ENCODE peak calls at places on chromosomes 7 and 10, in four cellular contexts. E, J, O and U are unnamed samples.

GRCh38 chr7:47332681-47333080 is 249.2 kb downstream of the TNS3 start:
- DNase-seq in E (no peak), J (no peak), O (no peak), U (no peak)

GRCh38 chr7:45691155-45691656 is 117.0 kb downstream of the ADCY1 start:
- DNase-seq in J (peak; percentile 99), E (no peak), O (no peak), U (no peak)

GRCh38 chr7:101626758-101627157 is 2.3 kb downstream of the MYL10 start:
- DNase-seq in J (no peak), E (no peak), O (no peak), U (no peak)

GRCh38 chr10:118547282-118547681 is 48.2 kb downstream of the PRLHR start:
- DNase-seq in E (no peak), J (no peak), O (no peak), U (no peak)

GRCh38 chr7:75968561-75969001 is 25.8 kb downstream of the TMEM120A start:
- DNase-seq in J (no peak), O (no peak), E (no peak), U (no peak)

GRCh38 chr10:68106656-68107055 is 2.6 kb upstream of the MYPN start:
- DNase-seq in J (no peak), E (no peak), O (no peak), U (no peak)

GRCh38 chr7:112877671-112878460 is 87.7 kb upstream of the TMEM168 start:
- DNase-seq in J (no peak), E (no peak), O (no peak), U (no peak)

GRCh38 chr7:102236592-102237287 is 49.9 kb upstream of the SH2B2 start:
- DNase-seq in J (peak; percentile 46), E (peak; percentile 85), O (no peak), U (peak; percentile 82)

GRCh38 chr7:1286946-1287628 is 54.4 kb downstream of the UNCX start:
- DNase-seq in O (no peak), J (no peak), E (no peak), U (no peak)

GRCh38 chr7:19215421-19215820 is 70.2 kb upstream of the FERD3L start:
- DNase-seq in J (no peak), O (no peak), E (no peak), U (no peak)

GRCh38 chr10:84525120-84525806 is 196.9 kb downstream of the CCSER2 start:
- DNase-seq in E (peak; percentile 39), J (peak; percentile 60), O (no peak), U (no peak)

GRCh38 chr7:19565602-19566001 is 143.2 kb downstream of the POLR1F start:
- DNase-seq in J (no peak), E (no peak), O (no peak), U (no peak)

GRCh38 chr10:118840071-118840775 is 85.5 kb upstream of the CACUL1 start:
- DNase-seq in E (peak; percentile 14), O (no peak), J (no peak), U (no peak)

GRCh38 chr7:103996639-103997038 is 7.2 kb upstream of the RELN start:
- DNase-seq in O (no peak), J (no peak), E (no peak), U (no peak)

GRCh38 chr7:155084021-155084420 is 13.9 kb downstream of the HTR5A start:
- DNase-seq in E (no peak), O (no peak), J (no peak), U (no peak)

GRCh38 chr7:78620931-78621330 is 822.4 kb downstream of the PHTF2 start:
- DNase-seq in J (peak; percentile 2), E (no peak), O (no peak), U (no peak)

GRCh38 chr10:56178210-56178609 is 182.8 kb downstream of the ZWINT start:
- DNase-seq in O (no peak), J (no peak), E (no peak), U (peak; percentile 9)

GRCh38 chr7:86645676-86646276 is 2.1 kb downstream of the GRM3 start:
- DNase-seq in J (no peak), E (no peak), O (no peak), U (no peak)

GRCh38 chr10:60423920-60424319 is 34.2 kb upstream of the ANK3 start:
- DNase-seq in E (no peak), O (no peak), J (no peak), U (no peak)

GRCh38 chr7:128155100-128155763 is 85.8 kb upstream of the LEP start:
- DNase-seq in O (no peak), E (peak; percentile 42), J (no peak), U (no peak)

DNA sequence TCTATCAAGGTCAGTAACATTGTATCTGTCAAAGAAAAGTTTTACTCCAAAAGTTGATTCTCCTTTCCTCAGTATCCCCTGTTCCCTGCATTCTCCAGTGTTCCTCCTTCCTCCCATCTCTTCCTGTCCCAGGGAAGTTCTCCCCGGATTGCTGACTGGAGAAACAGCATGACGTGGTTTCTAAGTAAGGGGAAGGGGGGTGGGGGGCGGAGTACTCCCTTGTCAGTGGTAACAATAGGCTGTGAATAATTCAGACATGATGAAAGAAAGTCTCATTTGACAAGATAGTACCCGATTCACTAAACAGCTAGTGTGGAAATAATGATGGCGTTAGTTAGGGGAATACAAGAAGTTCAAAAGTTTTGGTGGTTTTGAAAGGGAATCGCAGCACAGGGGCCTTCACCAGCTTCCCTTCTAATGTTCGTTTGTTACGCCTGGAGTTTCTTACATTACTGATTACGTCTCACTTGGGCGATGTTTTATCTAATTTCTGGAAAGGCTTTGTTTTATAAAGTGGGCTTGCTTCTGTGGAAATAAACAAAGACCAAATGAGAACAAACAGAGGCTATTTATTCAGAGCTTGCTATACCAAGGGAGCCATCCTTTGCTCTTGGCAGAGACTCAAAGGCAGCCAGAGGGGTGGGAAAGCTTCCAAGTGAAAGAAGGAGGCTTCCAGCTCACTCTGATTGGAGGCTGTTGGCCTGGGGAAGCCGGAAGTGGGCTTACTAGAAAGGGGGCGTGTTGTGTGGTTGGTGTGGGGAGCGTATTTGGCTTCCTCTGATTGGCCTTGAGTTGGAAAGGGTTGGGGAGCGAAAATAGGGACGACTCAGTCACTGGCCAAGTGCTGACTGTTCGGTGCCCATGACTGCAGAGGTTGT is 453.7 kb downstream of the SDK1 start:
- DNase-seq in J (no peak), E (no peak), O (no peak), U (no peak)
- TF ChIP-seq TARDBP in J (no peak), E (no peak), O (no peak), U (no peak)

GRCh38 chr7:138197306-138197640 is 121.0 kb downstream of the AKR1D1 start:
- DNase-seq in E (no peak), O (no peak), J (no peak), U (no peak)

GRCh38 chr7:138194567-138194966 is 118.3 kb downstream of the AKR1D1 start:
- DNase-seq in O (no peak), E (no peak), J (no peak), U (no peak)

GRCh38 chr7:138195207-138195606 is 118.9 kb downstream of the AKR1D1 start:
- DNase-seq in O (no peak), J (peak; percentile 41), E (no peak), U (no peak)
- TF ChIP-seq BHLHE40 in O (no peak), J (no peak), E (no peak), U (no peak)

GRCh38 chr7:68733219-68734143 is 864.8 kb upstream of the AUTS2 start:
- DNase-seq in E (no peak), J (no peak), O (no peak), U (no peak)
- TF ChIP-seq TARDBP in E (no peak), J (no peak), O (no peak), U (no peak)

DNA sequence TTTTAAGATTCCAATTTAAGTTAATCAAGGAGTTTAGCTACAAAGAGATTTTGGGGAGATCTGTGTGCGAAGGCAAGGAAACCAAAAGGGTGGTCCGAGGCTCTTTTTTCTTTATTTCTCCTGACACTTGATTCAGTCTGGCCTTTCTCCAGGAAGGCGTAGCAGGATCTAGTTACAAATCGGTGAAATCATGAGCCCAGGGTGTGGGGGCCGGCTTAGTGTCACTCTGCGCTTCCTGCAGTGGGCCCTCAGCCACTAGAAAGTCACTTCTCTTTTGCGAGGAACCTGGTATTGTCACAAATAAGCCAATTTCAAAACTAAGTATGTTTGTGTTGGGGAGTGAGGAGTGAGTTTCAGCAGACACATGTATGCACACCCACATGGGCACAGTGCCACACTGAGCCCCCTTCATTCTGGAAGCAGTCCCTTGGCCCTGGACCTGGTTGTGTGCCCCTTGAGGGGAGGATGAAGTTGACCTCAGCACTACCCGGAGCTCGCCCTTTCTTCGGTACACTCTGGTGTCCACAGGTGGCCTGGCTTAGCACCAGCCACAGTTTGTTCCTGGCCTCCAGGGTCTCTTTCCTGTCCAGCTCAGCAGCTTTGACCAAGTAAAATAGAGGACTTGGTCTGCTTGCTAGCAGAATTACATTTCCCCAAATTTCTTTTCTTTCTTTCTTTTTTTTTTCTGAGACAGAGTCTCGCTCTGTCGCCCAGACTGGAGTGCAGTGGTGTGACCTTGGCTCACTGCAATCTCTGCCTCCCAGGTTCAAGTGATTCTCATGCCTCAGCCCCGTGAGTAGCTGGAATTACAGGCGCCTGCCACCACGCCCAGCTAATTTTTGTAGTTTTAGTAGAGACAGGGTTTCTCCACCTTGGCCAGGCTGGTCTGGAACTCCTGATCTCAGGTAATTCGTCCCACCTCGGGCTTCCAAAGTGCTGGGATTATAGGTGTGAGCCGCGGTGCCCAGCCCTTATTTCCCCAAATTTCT is 84.0 kb upstream of the BTBD16 start:
- DNase-seq in E (no peak), J (no peak), O (no peak), U (no peak)
- TF ChIP-seq BHLHE40 in E (no peak), J (no peak), O (no peak), U (no peak)

DNA sequence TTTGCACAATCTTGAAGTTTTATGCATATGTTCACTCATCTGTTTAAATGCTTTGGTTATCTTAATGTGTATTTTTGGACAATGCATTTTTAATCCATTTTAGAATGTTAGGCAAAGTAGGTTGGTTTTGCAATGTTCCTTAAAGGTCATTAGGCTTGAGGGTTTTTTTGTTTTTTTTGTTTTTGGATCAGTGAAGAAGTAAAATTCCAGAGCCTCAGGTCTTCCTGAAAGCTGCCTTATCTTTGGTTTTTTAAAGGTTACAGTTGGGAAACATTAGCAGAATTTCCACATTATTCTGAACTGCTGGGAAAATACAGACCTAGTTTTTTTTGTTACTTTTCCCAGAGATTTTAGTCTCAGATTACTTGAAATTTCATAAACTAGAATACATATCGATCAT is 12.9 kb downstream of the MDFIC start:
- DNase-seq in J (no peak), O (no peak), E (no peak), U (no peak)
- TF ChIP-seq TARDBP in J (no peak), O (no peak), E (no peak), U (no peak)

DNA sequence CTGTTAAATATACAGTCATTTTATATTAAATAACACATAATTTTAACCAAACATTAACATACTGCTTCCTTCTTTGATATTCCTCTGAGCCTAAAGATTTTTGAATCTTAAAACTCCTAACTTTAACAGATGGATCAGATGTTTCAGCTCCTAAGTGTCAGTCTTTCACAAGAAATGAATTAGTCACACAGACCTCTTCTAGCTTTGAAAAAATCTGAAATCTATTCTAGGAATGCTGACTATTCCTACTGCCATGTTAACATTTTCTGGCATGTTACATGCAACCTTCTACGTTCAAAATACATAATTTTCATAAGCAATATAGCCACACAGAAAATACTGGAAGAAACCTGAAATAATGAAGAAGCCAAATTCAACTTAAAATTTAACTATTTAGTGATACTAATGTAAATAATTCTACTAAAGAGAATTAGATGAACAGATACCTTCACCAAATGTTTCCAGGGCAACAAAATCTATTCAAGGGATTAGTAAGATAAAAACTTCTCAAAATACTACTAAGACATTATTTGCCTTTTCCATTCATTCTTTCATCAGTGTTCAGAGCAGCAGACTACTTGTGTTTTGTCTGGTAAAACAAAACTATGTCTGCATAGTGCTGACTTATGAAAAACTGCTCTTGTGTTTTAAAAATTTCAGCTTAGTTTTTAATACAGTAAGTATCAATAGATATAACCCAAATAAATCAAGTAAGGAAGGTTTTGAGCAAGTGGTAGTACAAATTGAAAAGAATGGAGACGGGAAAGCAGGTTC is 9.2 kb downstream of the JMJD1C start:
- DNase-seq in O (no peak), E (no peak), J (no peak), U (no peak)
- TF ChIP-seq BHLHE40 in O (no peak), E (no peak), J (no peak), U (no peak)